ENCODE peak calls at places on chromosome 19, in nine cellular contexts. One of them, this sample, is unnamed.

GRCh38 chr19:13054605-13055212 is 47.9 kb downstream of the LYL1 start:
- DNase-seq in AML-193: no peak
- DNase-seq in mesothelial cell of epicardium: no peak
- DNase-seq in NCI-H774: no peak
- DNase-seq in frontal cortex: no peak
- DNase-seq in dorsolateral prefrontal cortex: no peak
- DNase-seq in CD4-positive, CD25-positive, alpha-beta regulatory T cell: no peak
- DNase-seq in heart left ventricle: no peak
- DNase-seq in CD8-positive, alpha-beta T cell: no peak
- DNase-seq in this sample: no peak

GRCh38 chr19:23823952-23824389 is 65.3 kb upstream of the ZNF681 start:
- DNase-seq in mesothelial cell of epicardium: no peak
- DNase-seq in dorsolateral prefrontal cortex: no peak
- DNase-seq in CD8-positive, alpha-beta T cell: no peak
- DNase-seq in AML-193: peak
- DNase-seq in CD4-positive, CD25-positive, alpha-beta regulatory T cell: peak
- DNase-seq in frontal cortex: no peak
- DNase-seq in heart left ventricle: no peak
- DNase-seq in NCI-H774: no peak
- DNase-seq in this sample: no peak

GRCh38 chr19:44808463-44809371 is at the start of gene BCAM:
- DNase-seq in mesothelial cell of epicardium: peak
- DNase-seq in dorsolateral prefrontal cortex: no peak
- DNase-seq in frontal cortex: peak
- DNase-seq in NCI-H774: peak
- DNase-seq in CD4-positive, CD25-positive, alpha-beta regulatory T cell: no peak
- DNase-seq in CD8-positive, alpha-beta T cell: no peak
- DNase-seq in heart left ventricle: peak
- DNase-seq in AML-193: no peak
- DNase-seq in this sample: peak

GRCh38 chr19:2149980-2150793 is 1.2 kb downstream of the AP3D1 start:
- DNase-seq in heart left ventricle: no peak
- DNase-seq in frontal cortex: no peak
- DNase-seq in CD4-positive, CD25-positive, alpha-beta regulatory T cell: no peak
- DNase-seq in NCI-H774: no peak
- DNase-seq in mesothelial cell of epicardium: no peak
- DNase-seq in CD8-positive, alpha-beta T cell: no peak
- DNase-seq in dorsolateral prefrontal cortex: no peak
- DNase-seq in AML-193: peak
- DNase-seq in this sample: no peak

GRCh38 chr19:17327654-17328516 is 6.8 kb downstream of the ANO8 start:
- DNase-seq in NCI-H774: peak
- DNase-seq in heart left ventricle: no peak
- DNase-seq in CD4-positive, CD25-positive, alpha-beta regulatory T cell: peak
- DNase-seq in frontal cortex: peak
- DNase-seq in AML-193: no peak
- DNase-seq in dorsolateral prefrontal cortex: no peak
- DNase-seq in CD8-positive, alpha-beta T cell: peak
- DNase-seq in mesothelial cell of epicardium: peak
- DNase-seq in this sample: peak

GRCh38 chr19:31350033-31350692 is 927 bp upstream of the TSHZ3 start:
- DNase-seq in NCI-H774: no peak
- DNase-seq in frontal cortex: peak
- DNase-seq in mesothelial cell of epicardium: peak
- DNase-seq in CD4-positive, CD25-positive, alpha-beta regulatory T cell: peak
- DNase-seq in heart left ventricle: peak
- DNase-seq in dorsolateral prefrontal cortex: no peak
- DNase-seq in AML-193: no peak
- DNase-seq in CD8-positive, alpha-beta T cell: no peak
- DNase-seq in this sample: peak

GRCh38 chr19:5369962-5370367 is 29.4 kb upstream of the PTPRS start:
- DNase-seq in AML-193: no peak
- DNase-seq in frontal cortex: no peak
- DNase-seq in CD4-positive, CD25-positive, alpha-beta regulatory T cell: peak
- DNase-seq in mesothelial cell of epicardium: peak
- DNase-seq in heart left ventricle: no peak
- DNase-seq in CD8-positive, alpha-beta T cell: peak
- DNase-seq in NCI-H774: no peak
- DNase-seq in dorsolateral prefrontal cortex: no peak
- DNase-seq in this sample: no peak

GRCh38 chr19:43452517-43453045 is 12.8 kb downstream of the LYPD3 start:
- DNase-seq in frontal cortex: no peak
- DNase-seq in CD8-positive, alpha-beta T cell: no peak
- DNase-seq in mesothelial cell of epicardium: no peak
- DNase-seq in NCI-H774: no peak
- DNase-seq in CD4-positive, CD25-positive, alpha-beta regulatory T cell: no peak
- DNase-seq in AML-193: no peak
- DNase-seq in dorsolateral prefrontal cortex: no peak
- DNase-seq in heart left ventricle: no peak
- DNase-seq in this sample: no peak

GRCh38 chr19:40503300-40503699 is 36.5 kb downstream of the SPTBN4 start:
- DNase-seq in NCI-H774: no peak
- DNase-seq in CD4-positive, CD25-positive, alpha-beta regulatory T cell: no peak
- DNase-seq in AML-193: no peak
- DNase-seq in heart left ventricle: no peak
- DNase-seq in mesothelial cell of epicardium: no peak
- DNase-seq in dorsolateral prefrontal cortex: no peak
- DNase-seq in frontal cortex: no peak
- DNase-seq in CD8-positive, alpha-beta T cell: no peak
- DNase-seq in this sample: no peak

GRCh38 chr19:35986664-35987570 is 8.1 kb upstream of the SDHAF1 start:
- DNase-seq in mesothelial cell of epicardium: no peak
- DNase-seq in frontal cortex: peak
- DNase-seq in CD4-positive, CD25-positive, alpha-beta regulatory T cell: no peak
- DNase-seq in heart left ventricle: no peak
- DNase-seq in dorsolateral prefrontal cortex: peak
- DNase-seq in CD8-positive, alpha-beta T cell: no peak
- DNase-seq in NCI-H774: no peak
- DNase-seq in AML-193: peak
- DNase-seq in this sample: no peak

GRCh38 chr19:13396256-13397080 is 109.8 kb downstream of the CACNA1A start:
- DNase-seq in frontal cortex: peak
- DNase-seq in CD8-positive, alpha-beta T cell: no peak
- DNase-seq in heart left ventricle: no peak
- DNase-seq in mesothelial cell of epicardium: no peak
- DNase-seq in NCI-H774: no peak
- DNase-seq in AML-193: no peak
- DNase-seq in dorsolateral prefrontal cortex: peak
- DNase-seq in CD4-positive, CD25-positive, alpha-beta regulatory T cell: no peak
- DNase-seq in this sample: no peak

GRCh38 chr19:53463263-53463662 is 4.3 kb upstream of the ZNF813 start:
- DNase-seq in frontal cortex: peak
- DNase-seq in dorsolateral prefrontal cortex: peak
- DNase-seq in heart left ventricle: peak
- DNase-seq in mesothelial cell of epicardium: no peak
- DNase-seq in NCI-H774: no peak
- DNase-seq in CD4-positive, CD25-positive, alpha-beta regulatory T cell: no peak
- DNase-seq in CD8-positive, alpha-beta T cell: no peak
- DNase-seq in AML-193: no peak
- DNase-seq in this sample: peak

GRCh38 chr19:46748325-46749109 is 2.3 kb upstream of the STRN4 start:
- DNase-seq in CD8-positive, alpha-beta T cell: peak
- DNase-seq in NCI-H774: no peak
- DNase-seq in dorsolateral prefrontal cortex: no peak
- DNase-seq in frontal cortex: no peak
- DNase-seq in mesothelial cell of epicardium: peak
- DNase-seq in CD4-positive, CD25-positive, alpha-beta regulatory T cell: peak
- DNase-seq in AML-193: peak
- DNase-seq in heart left ventricle: no peak
- DNase-seq in this sample: peak

GRCh38 chr19:38001158-38001781 is 94.3 kb downstream of the SIPA1L3 start:
- DNase-seq in NCI-H774: no peak
- DNase-seq in dorsolateral prefrontal cortex: no peak
- DNase-seq in CD4-positive, CD25-positive, alpha-beta regulatory T cell: no peak
- DNase-seq in frontal cortex: no peak
- DNase-seq in heart left ventricle: no peak
- DNase-seq in mesothelial cell of epicardium: no peak
- DNase-seq in CD8-positive, alpha-beta T cell: no peak
- DNase-seq in AML-193: no peak
- DNase-seq in this sample: no peak

GRCh38 chr19:44576843-44577565 is 36.4 kb upstream of the IGSF23 start:
- DNase-seq in NCI-H774: peak
- DNase-seq in CD4-positive, CD25-positive, alpha-beta regulatory T cell: no peak
- DNase-seq in mesothelial cell of epicardium: no peak
- DNase-seq in dorsolateral prefrontal cortex: no peak
- DNase-seq in AML-193: peak
- DNase-seq in CD8-positive, alpha-beta T cell: no peak
- DNase-seq in frontal cortex: no peak
- DNase-seq in heart left ventricle: no peak
- DNase-seq in this sample: no peak

GRCh38 chr19:31350693-31351211 is 1.5 kb upstream of the TSHZ3 start:
- DNase-seq in frontal cortex: peak
- DNase-seq in heart left ventricle: peak
- DNase-seq in AML-193: peak
- DNase-seq in mesothelial cell of epicardium: peak
- DNase-seq in NCI-H774: no peak
- DNase-seq in CD4-positive, CD25-positive, alpha-beta regulatory T cell: peak
- DNase-seq in CD8-positive, alpha-beta T cell: no peak
- DNase-seq in dorsolateral prefrontal cortex: peak
- DNase-seq in this sample: peak

GRCh38 chr19:21202865-21203494 is 61.1 kb downstream of the ZNF431 start:
- DNase-seq in dorsolateral prefrontal cortex: no peak
- DNase-seq in CD8-positive, alpha-beta T cell: no peak
- DNase-seq in frontal cortex: peak
- DNase-seq in AML-193: peak
- DNase-seq in CD4-positive, CD25-positive, alpha-beta regulatory T cell: peak
- DNase-seq in mesothelial cell of epicardium: no peak
- DNase-seq in heart left ventricle: no peak
- DNase-seq in NCI-H774: peak
- DNase-seq in this sample: no peak

GRCh38 chr19:43754312-43754561 is 525 bp downstream of the SMG9 start:
- DNase-seq in CD4-positive, CD25-positive, alpha-beta regulatory T cell: no peak
- DNase-seq in NCI-H774: no peak
- DNase-seq in AML-193: no peak
- DNase-seq in dorsolateral prefrontal cortex: no peak
- DNase-seq in mesothelial cell of epicardium: no peak
- DNase-seq in frontal cortex: no peak
- DNase-seq in heart left ventricle: no peak
- DNase-seq in CD8-positive, alpha-beta T cell: no peak
- DNase-seq in this sample: no peak

GRCh38 chr19:56692496-56692895 is 20.9 kb upstream of the ZNF835 start:
- DNase-seq in heart left ventricle: no peak
- DNase-seq in NCI-H774: no peak
- DNase-seq in frontal cortex: peak
- DNase-seq in mesothelial cell of epicardium: no peak
- DNase-seq in CD4-positive, CD25-positive, alpha-beta regulatory T cell: no peak
- DNase-seq in dorsolateral prefrontal cortex: peak
- DNase-seq in AML-193: no peak
- DNase-seq in CD8-positive, alpha-beta T cell: no peak
- DNase-seq in this sample: no peak

GRCh38 chr19:6271721-6272410 is 7.9 kb downstream of the MLLT1 start:
- DNase-seq in AML-193: no peak
- DNase-seq in NCI-H774: no peak
- DNase-seq in CD8-positive, alpha-beta T cell: no peak
- DNase-seq in mesothelial cell of epicardium: peak
- DNase-seq in CD4-positive, CD25-positive, alpha-beta regulatory T cell: no peak
- DNase-seq in frontal cortex: peak
- DNase-seq in heart left ventricle: peak
- DNase-seq in dorsolateral prefrontal cortex: peak
- DNase-seq in this sample: peak

GRCh38 chr19:54420383-54421168 is 5.3 kb downstream of the TTYH1 start:
- DNase-seq in CD4-positive, CD25-positive, alpha-beta regulatory T cell: no peak
- DNase-seq in CD8-positive, alpha-beta T cell: no peak
- DNase-seq in mesothelial cell of epicardium: no peak
- DNase-seq in AML-193: no peak
- DNase-seq in heart left ventricle: peak
- DNase-seq in frontal cortex: peak
- DNase-seq in NCI-H774: no peak
- DNase-seq in dorsolateral prefrontal cortex: peak
- DNase-seq in this sample: no peak

GRCh38 chr19:18860725-18861124 is 29.0 kb downstream of the UPF1 start:
- DNase-seq in CD4-positive, CD25-positive, alpha-beta regulatory T cell: no peak
- DNase-seq in NCI-H774: no peak
- DNase-seq in mesothelial cell of epicardium: no peak
- DNase-seq in heart left ventricle: no peak
- DNase-seq in dorsolateral prefrontal cortex: no peak
- DNase-seq in CD8-positive, alpha-beta T cell: no peak
- DNase-seq in frontal cortex: no peak
- DNase-seq in AML-193: no peak
- DNase-seq in this sample: no peak

GRCh38 chr19:20351244-20351643 is 184.2 kb downstream of the ZNF486 start:
- DNase-seq in dorsolateral prefrontal cortex: peak
- DNase-seq in CD4-positive, CD25-positive, alpha-beta regulatory T cell: no peak
- DNase-seq in NCI-H774: peak
- DNase-seq in CD8-positive, alpha-beta T cell: no peak
- DNase-seq in frontal cortex: no peak
- DNase-seq in heart left ventricle: no peak
- DNase-seq in mesothelial cell of epicardium: no peak
- DNase-seq in AML-193: no peak
- DNase-seq in this sample: no peak

GRCh38 chr19:50702158-50702869 is 17.3 kb downstream of the SHANK1 start:
- DNase-seq in dorsolateral prefrontal cortex: no peak
- DNase-seq in frontal cortex: no peak
- DNase-seq in NCI-H774: no peak
- DNase-seq in AML-193: no peak
- DNase-seq in heart left ventricle: no peak
- DNase-seq in CD8-positive, alpha-beta T cell: no peak
- DNase-seq in CD4-positive, CD25-positive, alpha-beta regulatory T cell: no peak
- DNase-seq in mesothelial cell of epicardium: no peak
- DNase-seq in this sample: no peak

GRCh38 chr19:3543150-3544053 is 4.4 kb downstream of the TEKTIP1 start:
- DNase-seq in CD8-positive, alpha-beta T cell: no peak
- DNase-seq in NCI-H774: no peak
- DNase-seq in heart left ventricle: no peak
- DNase-seq in dorsolateral prefrontal cortex: no peak
- DNase-seq in frontal cortex: no peak
- DNase-seq in mesothelial cell of epicardium: no peak
- DNase-seq in AML-193: no peak
- DNase-seq in CD4-positive, CD25-positive, alpha-beta regulatory T cell: no peak
- DNase-seq in this sample: no peak

GRCh38 chr19:4390017-4390861 is 10.1 kb downstream of the SH3GL1 start:
- DNase-seq in dorsolateral prefrontal cortex: no peak
- DNase-seq in NCI-H774: no peak
- DNase-seq in CD4-positive, CD25-positive, alpha-beta regulatory T cell: no peak
- DNase-seq in CD8-positive, alpha-beta T cell: no peak
- DNase-seq in frontal cortex: no peak
- DNase-seq in AML-193: no peak
- DNase-seq in heart left ventricle: peak
- DNase-seq in mesothelial cell of epicardium: no peak
- DNase-seq in this sample: no peak